ENCODE peak calls at places on chromosome 22, in six cellular contexts. One of them, this sample, is unnamed.

GRCh38 chr22:47333625-47334024 is 571.2 kb downstream of the TBC1D22A start:
- DNase-seq in IMR-90: peak
- DNase-seq in HepG2: peak
- DNase-seq in A549: no peak
- DNase-seq in GM12878: no peak
- DNase-seq in K562: no peak
- DNase-seq in this sample: no peak

GRCh38 chr22:19149047-19149883 is 827 bp downstream of the GSC2 start:
- DNase-seq in K562: no peak
- DNase-seq in IMR-90: no peak
- DNase-seq in GM12878: no peak
- DNase-seq in A549: no peak
- DNase-seq in HepG2: no peak
- DNase-seq in this sample: no peak

GRCh38 chr22:22942511-22943329 is 55.1 kb downstream of the IGLL5 start:
- DNase-seq in HepG2: peak
- DNase-seq in GM12878: peak
- DNase-seq in K562: peak
- DNase-seq in A549: peak
- DNase-seq in IMR-90: peak
- DNase-seq in this sample: peak

GRCh38 chr22:22556995-22557925 is 1.8 kb downstream of the PRAME start:
- DNase-seq in IMR-90: no peak
- DNase-seq in HepG2: no peak
- DNase-seq in GM12878: no peak
- DNase-seq in K562: peak
- DNase-seq in A549: peak
- DNase-seq in this sample: no peak

GRCh38 chr22:40220316-40221054 is 42.8 kb downstream of the TNRC6B start:
- DNase-seq in HepG2: no peak
- DNase-seq in A549: no peak
- DNase-seq in IMR-90: no peak
- DNase-seq in K562: no peak
- DNase-seq in GM12878: no peak
- DNase-seq in this sample: no peak

GRCh38 chr22:20433191-20433590 is 4.4 kb downstream of the SCARF2 start:
- DNase-seq in K562: no peak
- DNase-seq in HepG2: no peak
- DNase-seq in GM12878: no peak
- DNase-seq in IMR-90: no peak
- DNase-seq in A549: no peak
- DNase-seq in this sample: no peak

GRCh38 chr22:35552186-35552842 is 11.7 kb downstream of the RASD2 start:
- DNase-seq in K562: peak
- DNase-seq in HepG2: peak
- DNase-seq in GM12878: no peak
- DNase-seq in A549: peak
- DNase-seq in IMR-90: no peak
- DNase-seq in this sample: peak

GRCh38 chr22:38923463-38924196 is 33.8 kb upstream of the APOBEC3A start:
- DNase-seq in HepG2: peak
- DNase-seq in K562: peak
- DNase-seq in GM12878: no peak
- DNase-seq in A549: peak
- DNase-seq in IMR-90: peak
- DNase-seq in this sample: peak

GRCh38 chr22:37045958-37046357 is 5.6 kb upstream of the KCTD17 start:
- DNase-seq in IMR-90: peak
- DNase-seq in A549: peak
- DNase-seq in K562: no peak
- DNase-seq in HepG2: no peak
- DNase-seq in GM12878: no peak
- DNase-seq in this sample: peak

GRCh38 chr22:32622004-32622761 is 147.6 kb downstream of the FBXO7 start:
- DNase-seq in IMR-90: peak
- DNase-seq in K562: no peak
- DNase-seq in A549: no peak
- DNase-seq in HepG2: peak
- DNase-seq in GM12878: no peak
- DNase-seq in this sample: no peak

GRCh38 chr22:20497426-20497825 is 1.8 kb upstream of the KLHL22 start:
- DNase-seq in A549: no peak
- DNase-seq in GM12878: no peak
- DNase-seq in IMR-90: no peak
- DNase-seq in HepG2: no peak
- DNase-seq in K562: no peak
- DNase-seq in this sample: no peak

GRCh38 chr22:20199906-20200305 is 49.1 kb upstream of the CCDC188 start:
- DNase-seq in IMR-90: no peak
- DNase-seq in HepG2: no peak
- DNase-seq in GM12878: no peak
- DNase-seq in A549: no peak
- DNase-seq in K562: no peak
- DNase-seq in this sample: no peak

GRCh38 chr22:45551310-45552016 is 48.8 kb downstream of the FBLN1 start:
- DNase-seq in K562: no peak
- DNase-seq in HepG2: no peak
- DNase-seq in A549: no peak
- DNase-seq in IMR-90: no peak
- DNase-seq in GM12878: no peak
- DNase-seq in this sample: no peak

GRCh38 chr22:11629661-11630385 is 3898.2 kb upstream of the OR11H1 start:
- DNase-seq in IMR-90: no peak
- DNase-seq in HepG2: no peak
- DNase-seq in GM12878: no peak
- DNase-seq in K562: no peak
- DNase-seq in A549: no peak
- DNase-seq in this sample: no peak

GRCh38 chr22:29517215-29517908 is 36.2 kb downstream of the THOC5 start:
- DNase-seq in A549: no peak
- DNase-seq in K562: no peak
- DNase-seq in GM12878: no peak
- DNase-seq in IMR-90: no peak
- DNase-seq in HepG2: no peak
- DNase-seq in this sample: no peak
- TF ChIP-seq BHLHE40 in A549: no peak
- TF ChIP-seq BHLHE40 in K562: no peak
- TF ChIP-seq BHLHE40 in GM12878: no peak
- TF ChIP-seq BHLHE40 in IMR-90: no peak
- TF ChIP-seq BHLHE40 in HepG2: no peak
- TF ChIP-seq BHLHE40 in this sample: no peak

DNA sequence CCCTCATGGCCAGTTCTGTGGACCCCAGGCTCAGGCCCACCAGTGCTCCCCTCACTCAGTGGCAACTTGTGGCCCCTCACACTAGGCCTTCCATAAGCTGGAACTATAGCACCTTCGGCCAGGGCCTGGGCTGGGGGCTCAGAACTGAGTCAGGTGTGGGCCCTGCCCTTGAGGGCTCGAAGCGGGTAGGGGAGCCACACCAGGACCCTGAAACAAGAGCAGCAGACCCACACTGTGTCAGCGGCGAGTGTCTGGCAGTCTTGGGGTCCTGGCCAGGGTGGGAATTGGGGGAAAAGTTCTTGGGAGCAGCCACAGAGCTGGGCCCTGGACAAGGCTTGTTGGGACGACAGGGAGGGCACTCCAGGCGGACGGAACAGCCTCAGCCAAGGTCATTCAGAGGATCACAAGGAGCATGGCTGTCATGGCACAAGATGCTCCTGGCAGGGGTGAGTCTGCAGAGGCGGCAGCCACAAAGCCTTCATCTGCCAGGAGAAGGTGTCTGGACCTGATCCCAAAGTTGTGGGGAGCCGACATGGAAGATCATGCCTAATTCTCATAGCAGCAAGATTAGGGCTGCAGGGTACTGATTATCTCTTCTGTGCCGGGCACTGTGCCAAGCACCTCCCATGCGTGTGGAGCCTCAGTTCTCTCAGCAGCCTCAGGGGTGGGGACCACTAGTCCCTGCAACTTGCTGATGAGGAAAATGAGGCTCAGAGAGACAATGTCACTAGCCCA is 50.7 kb downstream of the SHISAL1 start:
- DNase-seq in IMR-90: no peak
- DNase-seq in HepG2: no peak
- DNase-seq in A549: no peak
- DNase-seq in GM12878: no peak
- DNase-seq in K562: peak
- DNase-seq in this sample: no peak
- TF ChIP-seq BHLHE40 in IMR-90: no peak
- TF ChIP-seq BHLHE40 in HepG2: no peak
- TF ChIP-seq BHLHE40 in A549: no peak
- TF ChIP-seq BHLHE40 in GM12878: no peak
- TF ChIP-seq BHLHE40 in K562: no peak
- TF ChIP-seq BHLHE40 in this sample: no peak

DNA sequence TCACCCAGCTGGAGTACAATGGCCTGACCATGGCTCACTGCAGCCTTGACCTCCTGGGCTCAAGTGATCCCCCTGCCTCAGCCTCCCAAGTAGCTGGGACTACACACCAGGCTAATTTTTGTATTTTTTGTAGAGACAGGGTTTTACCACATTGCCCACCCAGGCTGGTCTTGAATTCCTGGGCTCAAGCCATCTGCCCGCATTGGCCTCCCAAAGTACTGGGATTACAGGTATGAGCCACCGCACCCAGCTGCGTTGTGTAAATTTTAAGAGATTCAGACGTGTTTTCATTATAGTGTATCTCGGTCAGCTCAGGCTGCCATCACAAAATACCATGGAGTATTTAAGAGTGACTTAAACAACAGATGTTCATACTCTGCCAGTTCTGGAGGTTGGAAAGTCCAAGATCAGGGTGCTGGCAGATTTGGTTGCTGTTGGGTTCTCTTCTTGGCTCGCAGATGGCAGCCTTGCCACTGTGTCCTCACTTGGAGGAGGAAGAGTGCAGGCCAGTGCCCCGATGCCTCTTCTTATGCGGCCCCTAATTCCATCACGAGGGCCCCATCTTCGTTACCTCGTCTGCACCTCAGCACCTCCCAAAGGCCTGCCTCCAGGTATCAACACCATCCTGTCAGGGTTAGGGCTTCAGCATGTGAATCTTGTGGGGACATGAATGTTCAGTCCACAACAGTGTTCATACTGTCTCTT is 32.6 kb upstream of the PARVB start:
- DNase-seq in K562: no peak
- DNase-seq in A549: no peak
- DNase-seq in IMR-90: no peak
- DNase-seq in HepG2: no peak
- DNase-seq in GM12878: no peak
- DNase-seq in this sample: no peak
- TF ChIP-seq BHLHE40 in K562: no peak
- TF ChIP-seq BHLHE40 in A549: no peak
- TF ChIP-seq BHLHE40 in IMR-90: no peak
- TF ChIP-seq BHLHE40 in HepG2: no peak
- TF ChIP-seq BHLHE40 in GM12878: no peak
- TF ChIP-seq BHLHE40 in this sample: no peak

DNA sequence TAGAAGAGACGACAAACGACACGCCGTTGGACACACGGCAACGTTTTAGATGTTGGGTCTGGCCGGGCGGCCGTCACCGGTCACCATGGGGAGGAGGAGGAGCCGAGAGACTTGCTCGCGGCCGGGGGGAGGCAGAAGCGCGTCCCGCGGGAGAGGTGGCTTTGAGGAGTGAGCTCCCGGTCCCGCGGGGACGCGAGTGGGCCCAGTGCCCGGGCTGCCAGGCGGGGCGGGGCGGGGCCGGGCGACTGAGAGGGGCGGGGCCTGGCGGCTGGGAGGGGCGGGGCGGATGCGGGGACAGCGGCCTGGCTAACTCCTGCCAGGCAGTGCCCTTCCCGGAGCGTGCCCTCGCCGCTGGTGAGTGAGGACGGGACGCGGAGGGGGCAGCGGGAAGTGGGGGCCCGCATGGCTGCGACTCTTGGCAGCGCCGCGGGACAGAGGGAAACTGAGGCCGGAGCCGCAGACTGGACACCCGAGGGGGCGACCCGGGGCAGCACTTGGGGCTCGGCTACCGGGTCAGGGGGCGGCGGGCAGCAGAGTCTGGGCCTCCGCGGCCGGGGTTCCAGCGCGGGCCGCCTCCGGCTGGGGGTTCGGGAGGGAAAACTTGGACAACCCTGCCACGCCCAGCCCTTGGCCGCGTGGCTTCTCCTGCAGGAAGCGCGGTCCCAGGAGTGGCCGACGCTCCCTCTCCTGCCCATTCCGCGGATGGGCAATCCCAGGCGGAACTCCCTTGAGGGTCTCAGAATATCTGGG is at the start of gene TSPO:
- DNase-seq in IMR-90: peak
- DNase-seq in HepG2: no peak
- DNase-seq in GM12878: no peak
- DNase-seq in K562: peak
- DNase-seq in A549: peak
- DNase-seq in this sample: peak
- TF ChIP-seq BHLHE40 in IMR-90: no peak
- TF ChIP-seq BHLHE40 in HepG2: no peak
- TF ChIP-seq BHLHE40 in GM12878: no peak
- TF ChIP-seq BHLHE40 in K562: no peak
- TF ChIP-seq BHLHE40 in A549: no peak
- TF ChIP-seq BHLHE40 in this sample: no peak